ENCODE peak calls at places on chromosomes 5 and 9, in seven cellular contexts. S, R, X, V, W, F and P are unnamed samples.

GRCh38 chr5:93100433-93100832 is 480.6 kb downstream of the NR2F1-AS1 start:
- DNase-seq in R (no peak), S (no peak), F (no peak), V (peak; percentile 33), W (no peak), X (no peak), P (peak; percentile 62)

GRCh38 chr5:83376461-83376860 is 95.1 kb upstream of the VCAN start:
- DNase-seq in F (no peak), S (no peak), X (no peak), V (no peak), W (no peak), R (no peak), P (no peak)

GRCh38 chr5:173806270-173807035 is 81.7 kb upstream of the CPEB4 start:
- DNase-seq in W (no peak), R (no peak), F (no peak), S (no peak), V (no peak), X (no peak), P (no peak)

GRCh38 chr9:112772215-112772509 is 21.6 kb downstream of the SNX30 start:
- DNase-seq in S (no peak), X (no peak), R (no peak), F (no peak), W (no peak), V (no peak), P (no peak)

GRCh38 chr9:100287186-100287585 is 65.6 kb downstream of the TEX10 start:
- DNase-seq in R (no peak), W (no peak), F (no peak), X (no peak), S (no peak), V (no peak), P (no peak)

GRCh38 chr5:135545115-135545514 is 9.4 kb upstream of the NEUROG1 start:
- DNase-seq in S (peak; percentile 82), V (no peak), F (no peak), R (peak; percentile 90), W (no peak), X (no peak), P (no peak)

GRCh38 chr5:109407913-109408312 is 1.9 kb downstream of the PJA2 start:
- DNase-seq in V (peak; percentile 19), F (no peak), X (no peak), R (no peak), W (no peak), S (no peak), P (no peak)

GRCh38 chr9:108167136-108167900 is 677.7 kb upstream of the KLF4 start:
- DNase-seq in W (no peak), F (no peak), X (no peak), V (no peak), S (no peak), R (no peak), P (peak; percentile 22)

GRCh38 chr9:90141723-90142122 is 500.9 kb downstream of the DIRAS2 start:
- DNase-seq in F (no peak), X (no peak), W (peak; percentile 14), S (no peak), V (peak; percentile 53), R (no peak), P (peak; percentile 44)

GRCh38 chr5:81922790-81923398 is 48.9 kb upstream of the ATG10 start:
- DNase-seq in F (no peak), R (no peak), W (no peak), S (no peak), V (no peak), X (no peak), P (no peak)

GRCh38 chr5:132467292-132467984 is 23.1 kb downstream of the IRF1 start:
- DNase-seq in F (no peak), S (no peak), X (no peak), V (no peak), R (no peak), W (no peak), P (no peak)

GRCh38 chr5:52996966-52997365 is 7.8 kb downstream of the ITGA2 start:
- DNase-seq in X (no peak), V (no peak), F (no peak), R (no peak), W (no peak), S (no peak), P (peak; percentile 36)

GRCh38 chr5:96336351-96336985 is 96.6 kb downstream of the PCSK1 start:
- DNase-seq in S (no peak), W (peak; percentile 55), V (peak; percentile 82), X (peak; percentile 46), R (peak; percentile 66), F (peak; percentile 56), P (peak; percentile 89)

GRCh38 chr5:34822921-34823715 is 15.8 kb upstream of the TTC23L start:
- DNase-seq in V (no peak), S (no peak), W (no peak), X (no peak), F (no peak), R (no peak), P (no peak)

GRCh38 chr5:125478599-125478998 is 732.2 kb upstream of the ZNF608 start:
- DNase-seq in S (no peak), X (no peak), W (no peak), R (no peak), V (no peak), F (no peak), P (no peak)

GRCh38 chr9:134645607-134646365 is 4.2 kb downstream of the COL5A1 start:
- DNase-seq in S (no peak), W (no peak), R (no peak), V (no peak), F (no peak), X (no peak), P (no peak)

GRCh38 chr5:149893403-149893931 is 51.1 kb downstream of the PDE6A start:
- DNase-seq in V (no peak), W (no peak), S (no peak), X (no peak), R (no peak), F (no peak), P (no peak)

GRCh38 chr9:116721944-116722343 is 34.8 kb downstream of the TRIM32 start:
- DNase-seq in W (no peak), X (no peak), R (no peak), S (no peak), V (no peak), F (no peak), P (no peak)

GRCh38 chr5:58455066-58455465 is 4.8 kb downstream of the PLK2 start:
- DNase-seq in R (no peak), X (no peak), S (no peak), V (no peak), W (no peak), F (no peak), P (no peak)

GRCh38 chr5:77029376-77029885 is 773 bp upstream of the AGGF1 start:
- DNase-seq in X (no peak), S (no peak), R (no peak), V (no peak), F (no peak), W (no peak), P (no peak)

GRCh38 chr9:133944746-133945135 is 47.4 kb downstream of the VAV2 start:
- DNase-seq in X (peak; percentile 67), R (peak; percentile 47), W (no peak), S (no peak), F (peak; percentile 17), V (no peak), P (peak; percentile 79)

GRCh38 chr5:141260458-141261237 is 15.5 kb downstream of the PCDHB15 start:
- DNase-seq in S (no peak), R (no peak), W (no peak), F (no peak), V (no peak), X (no peak), P (no peak)

GRCh38 chr5:39274388-39275085 is 55.2 kb upstream of the FYB1 start:
- DNase-seq in F (no peak), V (no peak), X (no peak), S (no peak), R (no peak), W (no peak), P (no peak)

GRCh38 chr9:130243015-130243881 is 22.3 kb upstream of the HMCN2 start:
- DNase-seq in F (peak; percentile 84), S (peak; percentile 89), W (peak; percentile 81), X (no peak), R (peak; percentile 83), V (peak; percentile 24), P (peak; percentile 84)

GRCh38 chr9:32161720-32162119 is 222.7 kb upstream of the ACO1 start:
- DNase-seq in X (no peak), R (no peak), W (no peak), V (no peak), S (no peak), F (no peak), P (no peak)

GRCh38 chr5:93677344-93678021 is 63.9 kb downstream of the POU5F2 start:
- DNase-seq in V (peak; percentile 77), S (peak; percentile 68), F (no peak), R (peak; percentile 84), X (peak; percentile 54), W (peak; percentile 75), P (peak; percentile 98)

GRCh38 chr5:61402244-61402823 is 70.3 kb downstream of the ZSWIM6 start:
- DNase-seq in F (no peak), R (no peak), S (no peak), X (no peak), W (no peak), V (no peak), P (no peak)

GRCh38 chr9:74255489-74255984 is 241.6 kb upstream of the RORB start:
- DNase-seq in R (no peak), X (no peak), V (no peak), F (no peak), W (no peak), S (no peak), P (no peak)

GRCh38 chr5:132003170-132003744 is 8.2 kb downstream of the ACSL6 start:
- DNase-seq in S (peak; percentile 75), R (peak; percentile 92), X (no peak), W (no peak), F (no peak), V (no peak), P (peak; percentile 67)

GRCh38 chr5:60346391-60346790 is 353.6 kb downstream of the DEPDC1B start:
- DNase-seq in R (no peak), F (no peak), X (no peak), W (no peak), V (no peak), S (no peak), P (no peak)

GRCh38 chr9:100064872-100065581 is 33.8 kb downstream of the ERP44 start:
- DNase-seq in X (no peak), V (no peak), W (no peak), R (no peak), F (no peak), S (no peak), P (no peak)

GRCh38 chr9:126775926-126776325 is 28.9 kb upstream of the ZBTB43 start:
- DNase-seq in X (no peak), V (no peak), F (no peak), R (no peak), W (no peak), S (no peak), P (no peak)

GRCh38 chr9:116860509-116861120 is 173.5 kb downstream of the TRIM32 start:
- DNase-seq in R (peak; percentile 83), S (peak; percentile 81), X (peak; percentile 5), W (peak; percentile 71), V (peak; percentile 49), F (no peak), P (peak; percentile 80)

GRCh38 chr5:125125031-125125823 is 378.8 kb upstream of the ZNF608 start:
- DNase-seq in F (no peak), V (no peak), S (no peak), W (no peak), R (no peak), X (no peak), P (no peak)

GRCh38 chr9:134699343-134699740 is 57.7 kb downstream of the COL5A1 start:
- DNase-seq in S (no peak), X (no peak), F (no peak), W (no peak), V (no peak), R (no peak), P (no peak)

GRCh38 chr5:66848749-66849641 is 252.8 kb downstream of the MAST4 start:
- DNase-seq in X (no peak), S (no peak), W (no peak), F (no peak), R (no peak), V (no peak), P (no peak)

GRCh38 chr9:89494199-89494598 is 3.7 kb downstream of the SEMA4D start:
- DNase-seq in S (no peak), R (no peak), F (no peak), W (no peak), X (no peak), V (no peak), P (no peak)